ENCODE peak calls at places on chromosome 7, in eight cellular contexts. Z is HepG2, I is endothelial cell of umbilical vein, Q is A549, A is HCT116, Y is K562, R is H1, B is GM12878. F is an unnamed sample.

GRCh38 chr7:43764039-43764789 is 5.7 kb downstream of the BLVRA start:
- DNase-seq in Z (peak; percentile 58), I (no peak), Q (peak; percentile 42), A (no peak), Y (peak; percentile 85), R (peak; percentile 28), B (no peak), F (no peak)

GRCh38 chr7:22256702-22257101 is 100.3 kb downstream of the RAPGEF5 start:
- DNase-seq in Z (no peak), I (no peak), Q (no peak), A (no peak), Y (no peak), R (no peak), B (no peak), F (no peak)

GRCh38 chr7:39509912-39510311 is 56.3 kb upstream of the YAE1 start:
- DNase-seq in Z (no peak), I (peak; percentile 19), Q (no peak), A (no peak), Y (peak; percentile 24), R (no peak), B (no peak), F (no peak)

GRCh38 chr7:156791241-156791640 is 101.7 kb downstream of the LMBR1 start:
- DNase-seq in Z (no peak), I (peak; percentile 34), Q (no peak), A (no peak), Y (no peak), R (no peak), B (no peak), F (no peak)

GRCh38 chr7:126529833-126530232 is 722.9 kb downstream of the GRM8 start:
- DNase-seq in Z (no peak), I (no peak), Q (no peak), A (no peak), Y (no peak), R (no peak), B (no peak), F (no peak)

GRCh38 chr7:75646551-75647102 is 92.1 kb downstream of the HIP1 start:
- DNase-seq in Z (no peak), I (no peak), Q (no peak), A (no peak), Y (no peak), R (no peak), B (no peak), F (no peak)

GRCh38 chr7:129801882-129802281 is 150.9 kb downstream of the UBE2H start:
- DNase-seq in Z (no peak), I (no peak), Q (no peak), A (no peak), Y (peak; percentile 47), R (no peak), B (no peak), F (no peak)

GRCh38 chr7:121088870-121089269 is 100.4 kb downstream of the CPED1 start:
- DNase-seq in Z (no peak), I (no peak), Q (no peak), A (no peak), Y (peak; percentile 50), R (no peak), B (no peak), F (no peak)

GRCh38 chr7:42311195-42311594 is 74.2 kb upstream of the GLI3 start:
- DNase-seq in Z (no peak), I (no peak), Q (no peak), A (no peak), Y (no peak), R (no peak), B (no peak), F (no peak)

GRCh38 chr7:26626156-26626555 is 238.2 kb downstream of the SKAP2 start:
- DNase-seq in Z (no peak), I (no peak), Q (no peak), A (no peak), Y (no peak), R (peak; percentile 13), B (no peak), F (no peak)

GRCh38 chr7:46776790-46777189 is 805.1 kb downstream of the TNS3 start:
- DNase-seq in Z (no peak), I (peak; percentile 51), Q (no peak), A (no peak), Y (no peak), R (no peak), B (no peak), F (peak; percentile 43)

GRCh38 chr7:151774951-151775350 is 102.0 kb downstream of the PRKAG2 start:
- DNase-seq in Z (no peak), I (no peak), Q (no peak), A (no peak), Y (no peak), R (no peak), B (no peak), F (no peak)

GRCh38 chr7:6248581-6248980 is 23.8 kb downstream of the CYTH3 start:
- DNase-seq in Z (no peak), I (no peak), Q (no peak), A (no peak), Y (no peak), R (no peak), B (no peak), F (peak; percentile 68)

GRCh38 chr7:25789701-25790240 is 362.2 kb upstream of the NFE2L3 start:
- DNase-seq in Z (no peak), I (no peak), Q (no peak), A (no peak), Y (no peak), R (no peak), B (no peak), F (no peak)

GRCh38 chr7:55223023-55223422 is 142.1 kb upstream of the LANCL2 start:
- DNase-seq in Z (no peak), I (no peak), Q (no peak), A (no peak), Y (no peak), R (no peak), B (no peak), F (no peak)
- TF ChIP-seq MAX in Z (no peak), I (no peak), Q (no peak), A (no peak), Y (no peak), R (no peak), B (no peak), F (peak; percentile 23)

DNA sequence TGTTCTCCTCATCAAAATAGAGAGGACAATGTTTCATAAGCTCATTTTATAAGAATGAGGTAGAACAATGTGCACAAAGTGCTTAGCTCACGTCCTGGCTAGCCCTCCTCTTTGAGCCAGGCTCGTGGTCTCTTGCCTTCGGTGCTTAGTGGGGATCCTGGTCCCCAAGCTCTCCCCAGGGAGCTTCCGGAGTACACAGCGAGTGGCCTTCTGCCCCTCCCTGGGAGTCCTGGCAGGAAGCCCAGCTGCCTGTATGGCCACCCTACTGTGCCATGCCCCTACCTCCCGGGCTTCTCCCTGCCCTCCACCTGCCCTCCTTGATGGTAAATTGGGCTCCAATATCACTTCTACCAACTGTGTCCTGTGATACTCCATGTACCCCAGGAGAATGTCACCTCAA is 859 bp downstream of the MYO1G start:
- DNase-seq in Z (no peak), I (no peak), Q (no peak), A (no peak), Y (no peak), R (no peak), B (no peak), F (peak; percentile 82)
- TF ChIP-seq POLR2A in Z (no peak), I (no peak), Q (no peak), A (no peak), Y (no peak), R (no peak), B (peak; percentile 20), F (no peak)

GRCh38 chr7:132972745-132973144 is 109.1 kb downstream of the CHCHD3 start:
- DNase-seq in Z (no peak), I (no peak), Q (no peak), A (no peak), Y (no peak), R (no peak), B (no peak), F (no peak)

GRCh38 chr7:132980406-132980805 is 101.5 kb downstream of the CHCHD3 start:
- DNase-seq in Z (no peak), I (no peak), Q (no peak), A (no peak), Y (no peak), R (no peak), B (no peak), F (no peak)

GRCh38 chr7:132979524-132979923 is 102.4 kb downstream of the CHCHD3 start:
- DNase-seq in Z (no peak), I (no peak), Q (no peak), A (no peak), Y (no peak), R (no peak), B (no peak), F (no peak)

GRCh38 chr7:132977234-132977633 is 104.7 kb downstream of the CHCHD3 start:
- DNase-seq in Z (no peak), I (no peak), Q (no peak), A (no peak), Y (no peak), R (no peak), B (no peak), F (no peak)
- TF ChIP-seq MAX in Z (no peak), I (no peak), Q (no peak), A (no peak), Y (no peak), R (no peak), B (no peak), F (no peak)

GRCh38 chr7:55086413-55087201 is 67.8 kb downstream of the EGFR start:
- DNase-seq in Z (peak; percentile 72), I (peak; percentile 64), Q (no peak), A (peak; percentile 64), Y (no peak), R (no peak), B (peak; percentile 82), F (peak; percentile 89)
- TF ChIP-seq POLR2A in Z (no peak), I (no peak), Q (no peak), A (no peak), Y (no peak), R (no peak), B (no peak), F (no peak)

GRCh38 chr7:122746948-122747347 is 44.2 kb upstream of the RNF148 start:
- DNase-seq in Z (no peak), I (no peak), Q (no peak), A (no peak), Y (no peak), R (no peak), B (peak; percentile 24), F (no peak)
- TF ChIP-seq MAX in Z (no peak), I (no peak), Q (no peak), A (no peak), Y (no peak), R (no peak), B (no peak), F (no peak)

DNA sequence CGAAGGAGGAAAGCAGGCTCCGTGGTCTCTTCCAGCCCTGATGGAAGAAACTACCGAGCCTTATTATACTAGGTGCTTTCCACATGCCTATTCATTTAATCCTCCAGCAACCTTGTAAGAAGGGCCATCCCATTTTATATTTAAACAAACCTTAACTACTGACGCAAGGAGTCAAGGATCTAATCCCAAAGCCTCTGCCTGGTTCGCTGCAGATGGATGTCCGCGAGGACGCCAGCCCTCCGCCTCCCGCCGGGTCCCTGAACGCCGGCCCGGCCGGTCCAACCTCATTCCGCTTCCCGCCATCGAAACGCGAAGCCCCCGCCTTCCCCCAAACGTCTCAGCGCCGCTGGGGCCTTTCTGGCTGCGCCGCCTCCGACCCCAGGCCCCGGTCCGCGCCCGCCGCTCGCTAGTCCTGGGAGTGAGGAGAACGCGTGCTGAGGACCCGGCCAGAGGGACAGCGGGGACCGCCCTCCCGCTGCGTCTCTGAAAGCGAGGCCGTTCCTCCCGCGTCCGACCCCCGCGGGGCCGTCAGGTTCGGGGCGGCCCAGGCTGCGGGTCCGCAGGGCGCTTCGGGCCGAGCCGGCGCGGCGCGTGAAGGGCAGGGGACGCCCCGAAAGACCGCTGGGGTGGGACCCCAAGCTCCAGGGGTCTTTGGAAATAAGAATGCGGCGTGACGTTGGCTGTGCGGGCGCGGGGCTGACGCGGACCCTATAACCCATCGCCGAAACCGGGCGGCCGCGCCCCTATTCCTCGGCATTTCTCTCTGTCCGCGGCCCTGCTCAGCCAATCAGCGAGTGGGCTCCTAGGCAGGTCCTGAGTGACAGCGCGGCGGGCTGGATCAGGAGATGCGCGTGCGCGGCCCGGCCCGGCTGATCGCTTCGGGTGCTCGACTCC is 448 bp upstream of the ATP6V0E2 start:
- DNase-seq in Z (peak; percentile 91), I (peak; percentile 94), Q (peak; percentile 94), A (peak; percentile 78), Y (peak; percentile 98), R (peak; percentile 93), B (peak; percentile 73), F (peak; percentile 92)
- TF ChIP-seq POLR2A in Z (no peak), I (peak; percentile 59), Q (no peak), A (peak; percentile 16), Y (peak; percentile 63), R (peak; percentile 54), B (peak; percentile 70), F (no peak)

F was measured in NB4.